ENCODE peak calls at places on chromosomes 5 and 9, in four cellular contexts. Q is heart right ventricle, J is GM13976, Y is spleen. R is an unnamed sample.

GRCh38 chr9:2727966-2728613 is 10.8 kb downstream of the KCNV2 start:
- DNase-seq in Y (no peak), Q (peak; percentile 69), J (no peak), R (peak; percentile 7)

GRCh38 chr9:33703430-33704096 is 91.8 kb upstream of the PRSS3 start:
- DNase-seq in Y (no peak), J (no peak), Q (no peak), R (no peak)

GRCh38 chr5:142697846-142698245 is 12.0 kb upstream of the FGF1 start:
- DNase-seq in Y (no peak), J (no peak), Q (peak; percentile 85), R (no peak)

GRCh38 chr5:73615085-73615484 is 10.9 kb upstream of the ARHGEF28 start:
- DNase-seq in Q (no peak), Y (no peak), J (no peak), R (no peak)

GRCh38 chr9:137986268-137987099 is 108.9 kb downstream of the CACNA1B start:
- DNase-seq in Y (peak; percentile 62), Q (no peak), J (no peak), R (no peak)

GRCh38 chr9:131181091-131181681 is 55.8 kb downstream of the NUP214 start:
- DNase-seq in Q (no peak), J (no peak), Y (no peak), R (no peak)

GRCh38 chr5:16713386-16713928 is 96.7 kb upstream of the RETREG1 start:
- DNase-seq in Y (no peak), J (no peak), Q (no peak), R (peak; percentile 70)

GRCh38 chr9:131723632-131724031 is 16.2 kb downstream of the RAPGEF1 start:
- DNase-seq in Q (no peak), Y (no peak), J (no peak), R (no peak)

DNA sequence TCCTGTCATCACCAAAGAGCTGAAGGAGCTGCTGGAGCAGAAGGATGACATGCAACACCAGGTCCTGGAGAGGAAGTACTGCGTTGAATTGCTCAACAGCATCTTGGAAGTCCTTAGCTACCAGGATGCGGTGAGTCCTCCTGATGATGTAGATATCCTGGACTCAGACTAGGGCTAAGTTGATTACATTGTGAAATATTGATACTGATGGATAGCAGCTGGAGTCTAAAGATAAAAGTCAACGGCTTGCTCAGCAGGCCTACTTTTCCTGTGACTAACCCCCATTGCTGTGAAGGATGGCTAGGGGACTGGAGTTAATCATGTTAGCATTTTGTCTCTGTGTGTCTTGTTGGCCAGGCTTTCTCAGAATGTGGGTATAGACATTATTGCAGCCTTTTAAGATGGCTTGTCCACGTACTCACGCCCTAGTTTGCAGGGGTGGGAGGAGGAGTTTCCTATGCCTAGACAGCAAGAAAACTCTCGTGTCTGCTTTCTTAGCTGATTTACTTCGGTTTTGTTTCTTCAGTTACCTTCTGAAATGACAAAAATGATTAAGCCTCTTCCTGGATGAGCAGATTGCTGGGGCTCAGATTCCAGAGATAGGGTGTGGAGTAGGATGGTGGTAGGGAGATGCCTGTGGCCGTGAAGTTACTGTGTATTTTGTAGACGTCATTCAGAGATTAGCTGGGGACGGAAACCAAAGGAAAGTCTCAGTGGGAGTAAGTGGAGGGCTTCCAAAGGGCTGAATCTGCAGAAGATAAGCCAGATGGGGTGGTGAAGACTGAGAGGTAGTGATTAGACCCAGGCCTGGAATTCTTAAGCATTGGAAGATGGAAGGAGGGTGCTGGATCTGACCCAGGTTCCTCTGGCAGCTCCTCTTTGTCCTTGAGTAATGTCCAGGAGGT is 166.3 kb downstream of the DOCK2 start:
- DNase-seq in Q (peak; percentile 50), Y (no peak), J (no peak), R (no peak)
- TF ChIP-seq CTCF in Q (no peak), Y (no peak), J (no peak), R (no peak)

DNA sequence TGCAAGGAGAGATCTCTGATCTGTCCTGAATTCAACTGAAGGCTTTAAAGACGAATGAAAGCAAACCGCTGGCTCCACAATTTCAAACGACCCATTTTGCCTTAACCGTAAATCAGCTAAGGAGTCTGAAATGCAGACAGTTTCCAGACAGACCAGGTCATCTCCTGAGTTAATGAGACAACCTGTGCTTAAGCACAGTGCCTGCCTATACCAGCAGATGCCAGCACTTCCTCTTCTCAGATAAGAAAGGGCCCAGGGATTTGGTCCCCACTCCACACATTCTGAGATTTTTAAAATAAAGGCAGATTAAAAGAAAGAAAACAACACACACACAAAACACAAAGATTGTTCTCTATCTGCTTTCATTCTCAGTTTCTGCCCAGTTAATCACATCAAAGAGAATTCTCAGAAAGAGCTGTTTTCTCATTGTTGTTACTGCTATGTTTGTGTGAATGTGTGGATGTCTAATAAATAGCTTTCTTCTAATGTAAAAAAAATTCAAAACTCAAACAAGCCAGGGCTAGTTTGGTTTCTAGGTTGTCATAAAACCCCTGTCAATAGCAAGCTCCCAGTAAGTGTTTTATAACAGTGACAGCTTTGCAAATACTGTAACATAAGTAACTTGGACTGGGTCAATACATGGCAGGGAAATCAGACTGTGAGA is 157.7 kb upstream of the SLC24A2 start:
- DNase-seq in Q (no peak), Y (no peak), J (no peak), R (no peak)
- TF ChIP-seq CTCF in Q (no peak), Y (no peak), J (peak; percentile 26), R (no peak)

GRCh38 chr9:123960366-123960765 is 30.4 kb upstream of the DENND1A start:
- DNase-seq in Y (no peak), J (no peak), Q (no peak), R (no peak)
- TF ChIP-seq CTCF in Y (no peak), J (no peak), Q (no peak), R (peak; percentile 30)

GRCh38 chr9:72857632-72858011 is 95.2 kb downstream of the ALDH1A1 start:
- DNase-seq in J (no peak), Q (no peak), Y (no peak), R (no peak)

GRCh38 chr9:72855321-72855720 is 97.5 kb downstream of the ALDH1A1 start:
- DNase-seq in Q (no peak), J (no peak), Y (no peak), R (no peak)

GRCh38 chr9:72855890-72856523 is 96.8 kb downstream of the ALDH1A1 start:
- DNase-seq in Y (no peak), J (no peak), Q (no peak), R (no peak)

GRCh38 chr9:72858089-72858912 is 94.6 kb downstream of the ALDH1A1 start:
- DNase-seq in Q (no peak), Y (no peak), J (no peak), R (no peak)

GRCh38 chr9:72856985-72857631 is 95.7 kb downstream of the ALDH1A1 start:
- DNase-seq in Q (peak; percentile 45), J (peak; percentile 27), Y (no peak), R (peak; percentile 19)
- TF ChIP-seq CTCF in Q (peak; percentile 78), J (no peak), Y (peak; percentile 46), R (peak; percentile 57)

GRCh38 chr9:129570450-129571297 is 50.2 kb downstream of the C9orf50 start:
- DNase-seq in Q (peak; percentile 47), Y (no peak), J (no peak), R (no peak)

GRCh38 chr9:129568560-129569505 is 52.1 kb downstream of the C9orf50 start:
- DNase-seq in Q (peak; percentile 50), Y (no peak), J (no peak), R (peak; percentile 48)

GRCh38 chr9:129567842-129568559 is 52.9 kb downstream of the C9orf50 start:
- DNase-seq in Q (peak; percentile 23), J (no peak), Y (no peak), R (no peak)

GRCh38 chr9:129571298-129572051 is 49.4 kb downstream of the C9orf50 start:
- DNase-seq in J (no peak), Y (no peak), Q (no peak), R (no peak)

GRCh38 chr9:129569506-129570449 is 51.1 kb downstream of the C9orf50 start:
- DNase-seq in Q (no peak), J (no peak), Y (no peak), R (no peak)
- TF ChIP-seq CTCF in Q (peak; percentile 43), J (no peak), Y (peak; percentile 42), R (no peak)

DNA sequence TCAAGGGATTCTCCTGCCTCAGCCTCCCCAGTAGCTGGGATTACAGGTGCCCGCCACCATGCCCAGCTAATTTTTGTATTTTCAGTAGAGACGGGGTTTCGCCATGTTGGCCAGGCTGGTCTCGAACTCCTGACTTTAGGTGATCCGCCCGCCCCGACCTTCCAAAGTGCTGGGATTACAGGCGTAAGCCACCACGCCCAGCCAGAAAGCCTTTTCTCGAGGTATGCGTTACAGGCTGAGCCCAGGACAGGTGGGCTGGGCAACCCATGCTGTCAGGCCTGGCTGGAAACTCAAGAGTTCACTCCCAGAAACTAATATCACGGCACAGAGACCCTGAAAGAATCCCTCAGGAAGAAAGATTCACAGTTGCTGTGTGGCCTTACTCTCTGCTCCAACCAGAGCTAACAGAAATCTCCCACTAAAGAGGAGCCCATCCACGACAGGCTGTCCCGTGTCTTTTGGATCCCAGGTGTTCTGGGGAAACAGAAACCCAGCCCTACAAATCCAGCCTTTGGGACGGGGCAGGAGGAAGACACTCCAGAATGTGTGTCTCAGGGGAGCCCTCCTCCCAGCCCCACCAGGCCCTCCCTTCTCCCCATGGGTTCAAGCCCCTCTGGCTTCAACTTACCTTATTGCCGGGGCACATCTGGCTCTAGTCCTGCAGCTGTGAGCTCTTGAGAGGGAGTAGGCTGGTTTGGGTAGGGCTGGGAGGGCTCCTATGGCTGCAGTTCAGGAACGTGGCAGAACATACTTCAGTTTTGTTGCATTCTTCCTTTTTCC is at the start of gene TIFAB:
- DNase-seq in Y (no peak), Q (no peak), J (no peak), R (no peak)
- TF ChIP-seq CTCF in Y (no peak), Q (no peak), J (no peak), R (no peak)

GRCh38 chr5:111463304-111463703 is 49.0 kb downstream of the STARD4 start:
- DNase-seq in Y (no peak), Q (no peak), J (no peak), R (no peak)

GRCh38 chr5:111461934-111462333 is 50.4 kb downstream of the STARD4 start:
- DNase-seq in Y (no peak), J (no peak), Q (no peak), R (no peak)

DNA sequence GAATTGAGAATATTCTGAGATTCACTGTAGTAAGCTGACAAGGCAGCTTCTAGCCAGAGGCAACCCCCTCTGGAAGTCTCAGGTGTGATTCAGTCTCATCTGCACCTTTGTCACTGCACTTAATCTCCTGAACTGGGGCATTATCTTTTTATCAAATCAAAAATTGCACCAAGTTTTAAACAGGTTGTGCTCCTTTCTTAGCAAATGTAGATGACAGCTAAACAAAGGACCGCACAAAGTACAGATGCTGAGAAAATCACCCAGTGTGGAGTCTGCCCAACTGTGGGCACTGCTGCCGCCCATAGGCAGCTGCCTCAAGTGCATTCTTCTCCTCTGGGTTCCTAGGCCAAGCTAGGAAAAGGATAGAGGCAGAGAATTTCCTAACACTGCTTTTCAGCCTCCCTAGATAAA is 51.1 kb downstream of the STARD4 start:
- DNase-seq in J (no peak), Q (no peak), Y (no peak), R (peak; percentile 26)
- TF ChIP-seq CTCF in J (peak; percentile 32), Q (no peak), Y (no peak), R (no peak)

GRCh38 chr5:124043456-124043855 is 531.5 kb downstream of the CSNK1G3 start:
- DNase-seq in J (no peak), Y (no peak), Q (no peak), R (no peak)
- TF ChIP-seq CTCF in J (no peak), Y (no peak), Q (no peak), R (no peak)

R was measured in endothelial cell.